ENCODE peak calls at places on chromosomes 11 and 22, in eight cellular contexts. X is H54, U is endodermal cell, B is cardiac muscle cell, K is Calu3, L is A549, W is non-pigmented ciliary epithelial cell, E is posterior vena cava. F is an unnamed sample.

GRCh38 chr11:20087118-20087521 is 73.2 kb downstream of the DBX1 start:
- DNase-seq in U (peak), L (no peak), E (no peak), X (no peak), W (no peak), B (no peak), K (no peak), F (peak)

GRCh38 chr11:70468256-70469230 is 70.2 kb downstream of the CTTN start:
- DNase-seq in X (no peak), W (no peak), U (peak), B (no peak), L (no peak), K (no peak), E (no peak), F (no peak)

GRCh38 chr22:23079814-23080521 is 9.6 kb downstream of the GNAZ start:
- DNase-seq in K (peak), U (no peak), E (no peak), X (no peak), B (no peak), L (no peak), W (no peak), F (no peak)

GRCh38 chr11:128052912-128053641 is 534.3 kb downstream of the ETS1 start:
- DNase-seq in W (no peak), X (no peak), U (no peak), E (no peak), L (no peak), B (no peak), K (no peak), F (peak)

GRCh38 chr22:35065796-35066218 is at the start of gene ISX:
- DNase-seq in L (no peak), X (no peak), E (no peak), B (no peak), U (no peak), K (no peak), W (no peak), F (no peak)

GRCh38 chr22:47192651-47193437 is 430.4 kb downstream of the TBC1D22A start:
- DNase-seq in U (peak), X (peak), L (peak), W (no peak), K (peak), B (no peak), E (peak), F (no peak)

GRCh38 chr11:62880231-62880802 is 379 bp upstream of the SLC3A2 start:
- DNase-seq in B (peak), L (peak), U (no peak), K (peak), E (peak), X (no peak), W (no peak), F (peak)

GRCh38 chr11:45607995-45608394 is 57.4 kb downstream of the CHST1 start:
- DNase-seq in L (no peak), U (peak), X (no peak), E (peak), K (no peak), W (no peak), B (no peak), F (no peak)

GRCh38 chr22:33557836-33558235 is 362.4 kb downstream of the LARGE1 start:
- DNase-seq in K (no peak), U (no peak), E (no peak), B (no peak), L (no peak), X (no peak), W (no peak), F (no peak)

GRCh38 chr22:40363059-40363458 is 7.3 kb upstream of the SGSM3 start:
- DNase-seq in W (peak), E (no peak), K (no peak), X (peak), U (no peak), B (no peak), L (no peak), F (peak)